ENCODE peak calls at places on chromosomes 3 and 15, in ten cellular contexts. O, S, C, U, E, B, H, M, F and R are unnamed samples.

GRCh38 chr3:46218310-46218709 is 10.2 kb upstream of the CCR1 start:
- DNase-seq in O (no peak), S (no peak), C (no peak), U (no peak), E (no peak), B (no peak), H (no peak), M (no peak), F (no peak), R (no peak)

GRCh38 chr15:81480645-81481053 is 106.6 kb upstream of the TMC3 start:
- DNase-seq in O (no peak), S (no peak), C (peak; percentile 78), U (peak; percentile 79), E (peak; percentile 22), B (no peak), H (peak; percentile 86), M (peak; percentile 90), F (peak; percentile 24), R (no peak)

GRCh38 chr3:151875759-151876158 is 2.3 kb downstream of the SUCNR1 start:
- DNase-seq in O (no peak), S (no peak), C (no peak), U (no peak), E (peak; percentile 20), B (no peak), H (peak; percentile 30), M (no peak), F (no peak), R (no peak)

GRCh38 chr3:197749315-197749600 is 425 bp upstream of the FYTTD1 start:
- DNase-seq in O (no peak), S (peak; percentile 39), C (peak; percentile 76), U (peak; percentile 60), E (peak; percentile 53), B (no peak), H (peak; percentile 66), M (peak; percentile 74), F (no peak), R (no peak)

GRCh38 chr3:26484140-26484539 is 138.4 kb upstream of the LRRC3B start:
- DNase-seq in O (no peak), S (no peak), C (peak; percentile 74), U (no peak), E (no peak), B (no peak), H (peak; percentile 13), M (no peak), F (no peak), R (no peak)

GRCh38 chr3:123870033-123870432 is 14.1 kb downstream of the MYLK start:
- DNase-seq in O (no peak), S (no peak), C (no peak), U (peak; percentile 76), E (no peak), B (no peak), H (no peak), M (peak; percentile 45), F (no peak), R (no peak)

GRCh38 chr3:197125601-197126000 is 96.0 kb upstream of the MELTF start:
- DNase-seq in O (no peak), S (no peak), C (no peak), U (no peak), E (no peak), B (no peak), H (no peak), M (peak; percentile 19), F (no peak), R (no peak)

GRCh38 chr3:172622916-172623700 is 87.8 kb downstream of the NCEH1 start:
- DNase-seq in O (no peak), S (peak; percentile 38), C (peak; percentile 83), U (peak; percentile 78), E (peak; percentile 63), B (no peak), H (peak; percentile 64), M (peak; percentile 70), F (no peak), R (no peak)

GRCh38 chr15:99944131-99944530 is 210.9 kb upstream of the LYSMD4 start:
- DNase-seq in O (no peak), S (no peak), C (no peak), U (no peak), E (no peak), B (no peak), H (no peak), M (no peak), F (no peak), R (no peak)

GRCh38 chr3:13009132-13009945 is 63.9 kb downstream of the IQSEC1 start:
- DNase-seq in O (peak; percentile 71), S (peak; percentile 71), C (no peak), U (no peak), E (peak; percentile 74), B (peak; percentile 82), H (no peak), M (no peak), F (no peak), R (no peak)
- H3K4me1 ChIP-seq in O (no peaks in the 10 kb centered on the region), S (peaks cover 14% of the 10 kb centered on the region), C (peaks cover 13% of the 10 kb centered on the region), U (peaks cover 9% of the 10 kb centered on the region), E (peaks cover 72% of the 10 kb centered on the region), B (peaks cover 8% of the 10 kb centered on the region), H (no peaks in the 10 kb centered on the region), M (peaks cover 9% of the 10 kb centered on the region), F (no peaks in the 10 kb centered on the region), R (no peaks in the 10 kb centered on the region)

DNA sequence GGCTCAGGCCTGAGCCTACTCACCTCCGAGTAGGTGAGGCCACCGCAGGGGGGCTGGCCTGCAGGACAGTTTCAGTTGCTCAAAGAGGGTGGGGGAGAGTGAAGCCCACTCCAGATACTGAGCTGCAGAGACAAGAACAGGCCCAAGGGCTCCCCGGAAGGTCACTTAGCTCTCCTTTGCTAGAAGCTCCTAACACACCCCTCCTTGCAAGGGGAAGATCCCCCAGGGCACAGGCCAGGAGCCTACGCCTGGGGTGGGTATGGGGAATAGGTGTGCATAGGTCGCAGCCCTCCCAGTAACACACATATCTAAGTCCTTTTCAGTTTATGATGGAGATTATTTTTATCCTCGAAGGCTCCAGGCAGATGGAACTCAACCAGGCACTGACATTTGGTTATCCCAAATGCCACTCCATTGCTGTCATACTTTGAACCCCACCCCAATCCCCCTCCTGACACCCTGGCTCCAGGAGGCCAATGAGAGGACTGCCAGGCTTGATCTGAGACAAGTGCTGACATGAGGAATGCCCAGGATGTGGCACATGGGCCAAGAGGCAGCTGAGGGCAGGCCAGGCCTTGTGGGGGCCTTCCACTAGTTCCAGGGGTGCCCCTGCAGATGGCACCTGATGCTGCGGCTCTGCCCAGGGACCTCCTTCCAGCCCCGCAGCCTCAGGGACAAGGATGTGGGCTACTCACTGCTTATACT is 1.1 kb upstream of the MUSTN1 start:
- DNase-seq in O (peak; percentile 36), S (no peak), C (no peak), U (no peak), E (no peak), B (peak; percentile 83), H (no peak), M (no peak), F (no peak), R (no peak)
- H3K4me3 ChIP-seq in O (no peak overlapping the region), S (no peak overlapping the region), C (no peak overlapping the region), U (no peak overlapping the region), E (no peak overlapping the region), B (peak overlapping the region; percentile 75), H (no peak overlapping the region), M (no peak overlapping the region), F (no peak overlapping the region), R (no peak overlapping the region)

GRCh38 chr15:92928351-92928750 is 28.2 kb downstream of the CHD2 start:
- DNase-seq in O (no peak), S (no peak), C (no peak), U (peak; percentile 39), E (no peak), B (no peak), H (no peak), M (no peak), F (no peak), R (no peak)

GRCh38 chr15:92929002-92929401 is 28.9 kb downstream of the CHD2 start:
- DNase-seq in O (no peak), S (no peak), C (no peak), U (no peak), E (no peak), B (no peak), H (no peak), M (no peak), F (no peak), R (no peak)

GRCh38 chr15:92930061-92930460 is 29.9 kb downstream of the CHD2 start:
- DNase-seq in O (no peak), S (no peak), C (no peak), U (no peak), E (no peak), B (no peak), H (no peak), M (no peak), F (no peak), R (no peak)

GRCh38 chr15:92932946-92933649 is 33.0 kb downstream of the CHD2 start:
- DNase-seq in O (no peak), S (no peak), C (no peak), U (no peak), E (no peak), B (no peak), H (no peak), M (no peak), F (no peak), R (no peak)

DNA sequence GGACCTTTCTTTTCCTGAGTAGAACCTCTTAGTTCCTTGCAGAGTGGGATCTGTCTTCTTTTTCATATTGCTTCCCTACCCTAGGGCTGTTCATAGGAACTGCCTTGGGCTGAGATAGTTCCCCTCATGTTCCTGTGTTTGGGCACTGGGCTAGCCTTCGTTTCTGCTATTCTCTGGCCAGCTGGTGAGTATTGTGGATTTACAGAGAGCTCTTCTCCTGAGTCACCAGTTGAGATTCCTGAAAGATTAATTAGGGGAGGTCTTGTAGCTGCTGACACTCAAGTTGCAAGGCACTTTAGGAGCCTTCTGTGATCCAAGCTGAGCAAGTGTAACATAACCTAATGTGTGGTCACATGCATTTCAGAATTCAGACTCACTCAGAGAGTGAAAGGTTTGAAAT is 30.7 kb downstream of the CHD2 start:
- DNase-seq in O (no peak), S (no peak), C (no peak), U (peak; percentile 63), E (no peak), B (no peak), H (no peak), M (peak; percentile 77), F (no peak), R (no peak)
- H3K36me3 ChIP-seq in O (peaks cover 99% of the 10 kb centered on the region), S (peaks cover 50% of the 10 kb centered on the region), C (peaks cover 63% of the 10 kb centered on the region), U (peaks cover 76% of the 10 kb centered on the region), E (peaks cover 93% of the 10 kb centered on the region), B (peaks cover 7% of the 10 kb centered on the region), H (peaks cover 24% of the 10 kb centered on the region), M (peaks cover 97% of the 10 kb centered on the region), F (no peaks in the 10 kb centered on the region), R (peaks cover 12% of the 10 kb centered on the region)

DNA sequence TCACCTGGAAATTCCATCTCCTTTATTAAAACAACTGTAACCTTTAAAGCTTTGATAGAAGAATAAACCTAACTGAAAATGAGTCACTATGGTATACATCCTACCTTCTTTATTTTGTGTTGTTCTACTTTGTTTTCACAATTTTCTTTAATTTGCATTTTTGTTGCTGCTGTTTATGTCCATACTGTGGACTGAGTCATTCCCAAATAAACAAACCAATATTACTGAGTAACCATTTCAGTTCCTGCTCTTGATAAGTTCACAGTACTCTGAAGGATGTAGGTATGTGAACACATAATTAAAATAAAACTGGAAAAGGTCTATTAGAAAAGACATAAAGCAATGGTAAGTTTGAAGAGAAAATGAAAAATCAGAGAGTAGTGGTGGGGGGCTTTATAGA is 528.5 kb upstream of the GOLIM4 start:
- DNase-seq in O (no peak), S (no peak), C (no peak), U (peak; percentile 22), E (no peak), B (no peak), H (no peak), M (no peak), F (no peak), R (no peak)
- H3K4me1 ChIP-seq in O (no peaks in the 10 kb centered on the region), S (no peaks in the 10 kb centered on the region), C (peaks cover 4% of the 10 kb centered on the region), U (no peaks in the 10 kb centered on the region), E (no peaks in the 10 kb centered on the region), B (no peaks in the 10 kb centered on the region), H (no peaks in the 10 kb centered on the region), M (no peaks in the 10 kb centered on the region), F (no peaks in the 10 kb centered on the region), R (no peaks in the 10 kb centered on the region)